ENCODE peak calls at places on chromosomes 11 and 22, in ten cellular contexts. C is activated T-helper 1 cell treated with anti-CD3 and anti-CD28 coated beads, Interleukin-2, amount 50 U/mL, for 16 hours; X is activated CD4-positive, alpha-beta T cell treated with anti-CD3 and anti-CD28 coated beads, Interleukin-2, amount 10 ng/mL, durations not matched to agents 24 days and 14 days; I is cardiac fibroblast; J is HFF-Myc; L is transverse colon; B is AG04449; W is activated gamma-delta T cell treated with anti-CD3 and anti-CD28 coated beads, Interleukin-2, amount 50 U/mL, for 16 hours; Y is stimulated activated CD4-positive, alpha-beta T cell treated with anti-CD3 and anti-CD28 coated beads, Interleukin-2, amount 100 ng/mL, for 48 hours; T is Caco-2. Z is an unnamed sample.

GRCh38 chr11:101470881-101471535 is 112.8 kb downstream of the TRPC6 start:
- DNase-seq in C (no peak), X (no peak), I (peak), J (no peak), L (no peak), B (no peak), W (no peak), Y (no peak), T (peak), Z (no peak)

GRCh38 chr11:62137276-62137861 is 13.6 kb downstream of the INCENP start:
- DNase-seq in C (no peak), X (no peak), I (no peak), J (no peak), L (no peak), B (no peak), W (no peak), Y (no peak), T (no peak), Z (peak)

GRCh38 chr11:59556115-59556882 is 45.0 kb downstream of the OR4D9 start:
- DNase-seq in C (peak), X (peak), I (peak), J (peak), L (no peak), B (peak), W (peak), Y (peak), T (peak), Z (peak)

GRCh38 chr22:24803064-24803542 is 2.9 kb upstream of the SGSM1 start:
- DNase-seq in C (peak), X (peak), I (peak), J (peak), L (peak), B (no peak), W (peak), Y (peak), T (peak), Z (peak)

GRCh38 chr11:105033344-105033743 is 1.6 kb downstream of the CASP1 start:
- DNase-seq in C (no peak), X (peak), I (no peak), J (no peak), L (no peak), B (no peak), W (no peak), Y (no peak), T (no peak), Z (no peak)

GRCh38 chr11:19642185-19642591 is 70.4 kb upstream of the NAV2 start:
- DNase-seq in C (no peak), X (no peak), I (no peak), J (no peak), L (no peak), B (no peak), W (no peak), Y (no peak), T (no peak), Z (no peak)

GRCh38 chr11:44634401-44635281 is 69.2 kb downstream of the CD82 start:
- DNase-seq in C (no peak), X (peak), I (peak), J (peak), L (peak), B (no peak), W (no peak), Y (no peak), T (no peak), Z (peak)

GRCh38 chr11:1120532-1121342 is 37.0 kb upstream of the MUC5AC start:
- DNase-seq in C (no peak), X (no peak), I (no peak), J (no peak), L (peak), B (no peak), W (no peak), Y (no peak), T (peak), Z (no peak)

GRCh38 chr11:27213232-27213660 is 149.8 kb downstream of the CCDC34 start:
- DNase-seq in C (no peak), X (no peak), I (peak), J (peak), L (no peak), B (peak), W (no peak), Y (no peak), T (no peak), Z (peak)

GRCh38 chr22:41085842-41086241 is 6.5 kb upstream of the EP300 start:
- DNase-seq in C (no peak), X (no peak), I (no peak), J (no peak), L (no peak), B (no peak), W (no peak), Y (no peak), T (no peak), Z (no peak)

GRCh38 chr11:35145249-35145648 is 6.3 kb downstream of the CD44 start:
- DNase-seq in C (no peak), X (peak), I (no peak), J (no peak), L (peak), B (no peak), W (peak), Y (no peak), T (no peak), Z (no peak)

GRCh38 chr11:46630237-46630636 is 12.9 kb downstream of the ATG13 start:
- DNase-seq in C (no peak), X (no peak), I (no peak), J (no peak), L (no peak), B (no peak), W (no peak), Y (no peak), T (no peak), Z (no peak)

GRCh38 chr11:9855579-9856260 is 191.8 kb downstream of the SWAP70 start:
- DNase-seq in C (no peak), X (no peak), I (no peak), J (no peak), L (no peak), B (peak), W (no peak), Y (no peak), T (no peak), Z (no peak)

Z was measured in A673.